ENCODE peak calls at places on chromosomes 6 and 20, in six cellular contexts. S, K, M, Y, E and P are unnamed samples.

GRCh38 chr20:61879303-61879620 is 186.4 kb downstream of the TAF4 start:
- DNase-seq in Y (no peak), M (no peak), E (no peak), S (no peak), K (no peak), P (no peak)

GRCh38 chr6:161038229-161039003 is 46.8 kb downstream of the MAP3K4 start:
- DNase-seq in S (peak), M (no peak), E (no peak), K (peak), Y (no peak), P (no peak)

GRCh38 chr20:44532981-44533331 is 11.1 kb upstream of the SERINC3 start:
- DNase-seq in M (no peak), Y (no peak), K (no peak), E (no peak), S (no peak), P (no peak)

GRCh38 chr6:150016324-150017185 is 8.8 kb downstream of the RAET1L start:
- DNase-seq in E (peak), M (peak), S (peak), K (peak), Y (peak), P (no peak)

GRCh38 chr6:157106487-157106886 is 216.8 kb downstream of the TMEM242 start:
- DNase-seq in M (no peak), Y (no peak), S (peak), K (no peak), E (no peak), P (no peak)

GRCh38 chr6:67336014-67336413 is 1299.1 kb upstream of the ADGRB3 start:
- DNase-seq in S (no peak), Y (no peak), K (no peak), E (no peak), M (no peak), P (no peak)

GRCh38 chr20:37943033-37943432 is 40.1 kb downstream of the VSTM2L start:
- DNase-seq in Y (no peak), K (no peak), S (no peak), E (no peak), M (no peak), P (peak)

GRCh38 chr6:38337819-38338465 is 301.8 kb downstream of the BTBD9 start:
- DNase-seq in S (no peak), Y (no peak), M (no peak), K (no peak), E (no peak), P (no peak)

GRCh38 chr6:7725849-7726415 is at the start of gene BMP6:
- DNase-seq in K (peak), S (peak), E (peak), M (peak), Y (peak), P (peak)

GRCh38 chr20:24647713-24648112 is 178.3 kb downstream of the SYNDIG1 start:
- DNase-seq in Y (no peak), M (no peak), E (no peak), K (peak), S (no peak), P (no peak)

GRCh38 chr6:156767603-156768467 is 9.3 kb upstream of the ARID1B start:
- DNase-seq in M (no peak), E (no peak), Y (no peak), K (no peak), S (no peak), P (no peak)

GRCh38 chr6:36491378-36491965 is 48.7 kb downstream of the KCTD20 start:
- DNase-seq in K (no peak), M (no peak), Y (no peak), E (no peak), S (no peak), P (no peak)

GRCh38 chr6:10030942-10031537 is 383.8 kb downstream of the TFAP2A start:
- DNase-seq in K (no peak), E (no peak), M (peak), Y (no peak), S (peak), P (no peak)

GRCh38 chr6:87407531-87407895 is 259 bp upstream of the CFAP206 start:
- DNase-seq in E (no peak), M (peak), K (peak), S (no peak), Y (no peak), P (no peak)

GRCh38 chr6:155224031-155224451 is 39.8 kb upstream of the CLDN20 start:
- DNase-seq in K (no peak), S (peak), M (no peak), Y (no peak), E (peak), P (no peak)

GRCh38 chr6:20572288-20572687 is 38.0 kb downstream of the CDKAL1 start:
- DNase-seq in S (no peak), Y (no peak), K (no peak), E (no peak), M (no peak), P (no peak)

GRCh38 chr6:2970034-2970685 is 1.2 kb downstream of the SERPINB6 start:
- DNase-seq in E (no peak), K (peak), S (no peak), Y (no peak), M (no peak), P (peak)